ENCODE peak calls at places on chromosomes 2 and 18, in six cellular contexts. Y, W, O, X, S and M are unnamed samples.
A peak's percentile ranks its signal among the peaks of the same experiment; 100 is the strongest.

GRCh38 chr2:240358821-240359342 is 76.6 kb upstream of the GPC1 start:
- DNase-seq in Y (no peak), W (no peak), O (no peak), X (peak; percentile 6), S (no peak), M (no peak)

GRCh38 chr2:239187464-239188253 is 213.2 kb downstream of the HDAC4 start:
- DNase-seq in Y (no peak), W (no peak), O (no peak), X (peak; percentile 6), S (no peak), M (no peak)

GRCh38 chr2:168699834-168700417 is 102.5 kb upstream of the NOSTRIN start:
- DNase-seq in Y (peak; percentile 81), W (peak; percentile 82), O (peak; percentile 91), X (peak; percentile 39), S (no peak), M (peak; percentile 70)

GRCh38 chr18:57666818-57667497 is 45.3 kb upstream of the NARS1 start:
- DNase-seq in Y (no peak), W (no peak), O (peak; percentile 94), X (no peak), S (no peak), M (no peak)

GRCh38 chr2:100822587-100823248 is 2.8 kb downstream of the NPAS2 start:
- DNase-seq in Y (peak; percentile 34), W (no peak), O (peak; percentile 81), X (no peak), S (no peak), M (no peak)

GRCh38 chr2:236794558-236794957 is 224.9 kb downstream of the ACKR3 start:
- DNase-seq in Y (no peak), W (no peak), O (peak; percentile 22), X (no peak), S (no peak), M (no peak)

GRCh38 chr18:73043231-73044000 is 175.6 kb upstream of the NETO1 start:
- DNase-seq in Y (no peak), W (no peak), O (no peak), X (no peak), S (no peak), M (no peak)

GRCh38 chr2:211745295-211746097 is 793.1 kb downstream of the ERBB4 start:
- DNase-seq in Y (peak; percentile 31), W (peak; percentile 26), O (peak; percentile 21), X (peak; percentile 53), S (no peak), M (peak; percentile 60)

GRCh38 chr18:68623342-68623741 is 91.6 kb downstream of the TMX3 start:
- DNase-seq in Y (peak; percentile 22), W (peak; percentile 34), O (peak; percentile 82), X (peak; percentile 72), S (no peak), M (peak; percentile 13)

GRCh38 chr18:13136689-13137040 is 81.9 kb upstream of the LDLRAD4 start:
- DNase-seq in Y (no peak), W (no peak), O (peak; percentile 16), X (peak; percentile 61), S (no peak), M (peak; percentile 43)

GRCh38 chr2:9984861-9985480 is 33.5 kb downstream of the GRHL1 start:
- DNase-seq in Y (no peak), W (no peak), O (peak; percentile 61), X (no peak), S (no peak), M (no peak)

GRCh38 chr18:8538935-8539334 is 70.3 kb upstream of the RAB12 start:
- DNase-seq in Y (no peak), W (no peak), O (no peak), X (no peak), S (no peak), M (no peak)

GRCh38 chr2:1900736-1901135 is 156.4 kb upstream of the PXDN start:
- DNase-seq in Y (no peak), W (no peak), O (no peak), X (peak; percentile 64), S (no peak), M (no peak)

GRCh38 chr2:171595896-171596295 is 73.6 kb downstream of the CYBRD1 start:
- DNase-seq in Y (no peak), W (no peak), O (peak; percentile 67), X (no peak), S (no peak), M (no peak)

GRCh38 chr2:19860022-19860421 is 41.8 kb downstream of the TTC32 start:
- DNase-seq in Y (peak; percentile 34), W (no peak), O (no peak), X (no peak), S (no peak), M (no peak)

GRCh38 chr2:10552220-10552870 is 104.2 kb upstream of the ODC1 start:
- DNase-seq in Y (no peak), W (no peak), O (no peak), X (no peak), S (no peak), M (no peak)